ENCODE peak calls at places on chromosomes 4 and X, in four cellular contexts. P, O, V and I are unnamed samples.

GRCh38 chr4:73816814-73817213 is 19.7 kb upstream of the CXCL6 start:
- DNase-seq in P (no peak), O (no peak), V (no peak), I (no peak)

GRCh38 chrX:77276742-77277141 is 170.4 kb upstream of the FGF16 start:
- DNase-seq in P (no peak), O (no peak), V (no peak), I (no peak)

GRCh38 chr4:168593399-168593798 is 96.5 kb downstream of the PALLD start:
- DNase-seq in P (no peak), O (no peak), V (no peak), I (no peak)

GRCh38 chr4:131370846-131371245 is 1778.2 kb upstream of the PCDH10 start:
- DNase-seq in P (no peak), O (no peak), V (no peak), I (no peak)

GRCh38 chr4:74651198-74651597 is 143.1 kb downstream of the BTC start:
- DNase-seq in P (no peak), O (no peak), V (no peak), I (no peak)

GRCh38 chrX:47068214-47068613 is 10.0 kb upstream of the RGN start:
- DNase-seq in P (no peak), O (no peak), V (peak), I (no peak)

GRCh38 chr4:169612869-169613859 is 781 bp upstream of the NEK1 start:
- DNase-seq in P (peak), O (no peak), V (peak), I (peak)

GRCh38 chrX:134237363-134237702 is 351 bp downstream of the CCDC160 start:
- DNase-seq in P (no peak), O (no peak), V (no peak), I (no peak)

GRCh38 chr4:22787753-22788389 is 95.1 kb downstream of the GBA3 start:
- DNase-seq in P (no peak), O (no peak), V (no peak), I (no peak)

GRCh38 chr4:93788712-93789111 is 39.8 kb upstream of the ATOH1 start:
- DNase-seq in P (peak), O (no peak), V (peak), I (no peak)

GRCh38 chrX:113954297-113954696 is 629.6 kb upstream of the HTR2C start:
- DNase-seq in P (no peak), O (no peak), V (no peak), I (no peak)

GRCh38 chr4:143406523-143406922 is 69.8 kb downstream of the GAB1 start:
- DNase-seq in P (peak), O (no peak), V (peak), I (no peak)

DNA sequence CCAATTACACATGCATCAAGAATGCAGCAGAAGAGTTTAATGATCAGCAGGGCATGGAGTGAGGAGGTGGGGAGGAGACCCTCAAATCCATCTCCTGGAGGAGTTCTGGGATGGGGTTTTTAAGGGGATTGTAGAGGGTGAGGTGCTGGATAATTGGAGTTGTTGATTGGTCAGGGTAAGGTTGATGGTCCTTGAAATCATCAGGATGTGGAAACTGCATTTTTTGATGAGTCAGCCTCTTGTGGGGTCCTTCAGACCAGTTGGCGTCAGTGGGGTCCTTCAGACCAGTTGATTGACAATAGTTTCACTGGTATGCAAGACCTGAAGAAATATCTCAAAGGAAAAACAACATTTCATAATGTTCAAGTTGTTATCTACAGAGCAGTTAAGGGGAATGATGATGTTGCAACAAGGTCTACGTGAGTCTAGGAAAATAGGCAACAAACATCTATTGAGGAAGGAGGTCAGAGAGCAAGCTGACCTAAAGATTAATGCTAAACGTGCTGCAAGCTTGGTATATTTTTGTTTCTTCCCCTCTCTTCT is 88.3 kb downstream of the NRK start:
- DNase-seq in P (no peak), O (no peak), V (no peak), I (no peak)
- TF ChIP-seq SP1 in P (no peak), O (no peak), V (no peak), I (no peak)

GRCh38 chr4:186347743-186348142 is 81.8 kb downstream of the F11 start:
- DNase-seq in P (no peak), O (no peak), V (no peak), I (no peak)

GRCh38 chr4:186348433-186348832 is 82.4 kb downstream of the F11 start:
- DNase-seq in P (no peak), O (no peak), V (no peak), I (no peak)

GRCh38 chr4:186351672-186352194 is 85.7 kb downstream of the F11 start:
- DNase-seq in P (no peak), O (no peak), V (no peak), I (no peak)
- TF ChIP-seq YY1 in P (no peak), O (no peak), V (no peak), I (no peak)

GRCh38 chrX:17052210-17052609 is 105.8 kb downstream of the REPS2 start:
- DNase-seq in P (no peak), O (no peak), V (no peak), I (no peak)

GRCh38 chrX:17040711-17041110 is 94.3 kb downstream of the REPS2 start:
- DNase-seq in P (no peak), O (no peak), V (no peak), I (no peak)

GRCh38 chrX:17042046-17042445 is 95.6 kb downstream of the REPS2 start:
- DNase-seq in P (no peak), O (no peak), V (no peak), I (no peak)

GRCh38 chrX:17047224-17047623 is 100.8 kb downstream of the REPS2 start:
- DNase-seq in P (no peak), O (no peak), V (no peak), I (no peak)

DNA sequence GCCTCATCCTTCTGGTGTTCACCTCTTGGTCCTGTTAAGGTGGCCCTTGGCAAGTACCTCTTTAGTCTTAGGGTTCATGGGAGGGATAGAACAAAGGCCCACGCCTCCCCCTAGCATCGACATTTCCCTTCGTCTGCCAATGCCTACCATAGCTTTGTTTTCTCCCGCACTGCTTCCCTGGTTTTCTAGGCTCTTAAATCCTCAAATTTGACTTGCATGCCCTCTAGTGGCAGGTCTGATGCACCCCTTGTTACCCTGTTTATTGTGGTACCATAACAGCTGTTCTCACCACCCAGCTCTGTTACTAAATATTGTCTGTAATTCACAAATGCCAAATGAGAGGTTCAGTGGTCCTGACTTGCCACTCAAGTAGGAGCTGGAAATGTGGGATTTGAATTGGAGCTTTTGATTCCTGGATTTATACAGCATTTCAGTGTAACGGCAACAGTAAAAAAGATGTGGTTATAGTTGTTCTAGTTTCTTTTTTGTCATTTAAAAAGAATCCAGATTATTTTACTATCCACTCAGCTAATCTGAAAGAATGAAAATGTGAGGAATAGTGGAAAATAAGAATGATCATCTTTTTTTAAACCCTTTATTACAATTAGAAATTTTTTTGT is 100.1 kb downstream of the REPS2 start:
- DNase-seq in P (peak), O (peak), V (peak), I (peak)
- TF ChIP-seq RFX5 in P (no peak), O (no peak), V (no peak), I (no peak)

GRCh38 chr4:184384056-184384809 is 90.1 kb downstream of the IRF2 start:
- DNase-seq in P (no peak), O (peak), V (peak), I (no peak)
- TF ChIP-seq SP1 in P (no peak), O (no peak), V (no peak), I (no peak)

GRCh38 chr4:27881705-27882104 is 1021.1 kb downstream of the STIM2 start:
- DNase-seq in P (no peak), O (no peak), V (no peak), I (no peak)
- TF ChIP-seq YY1 in P (no peak), O (no peak), V (no peak), I (no peak)

GRCh38 chr4:164856396-164856795 is 20.6 kb upstream of the APELA start:
- DNase-seq in P (no peak), O (no peak), V (no peak), I (no peak)
- TF ChIP-seq RFX5 in P (no peak), O (no peak), V (no peak), I (no peak)

GRCh38 chr4:124334119-124334518 is 378.4 kb downstream of the ANKRD50 start:
- DNase-seq in P (peak), O (no peak), V (peak), I (no peak)
- TF ChIP-seq SP1 in P (no peak), O (no peak), V (no peak), I (no peak)

GRCh38 chrX:110733166-110733565 is 62.5 kb downstream of the CHRDL1 start:
- DNase-seq in P (no peak), O (no peak), V (no peak), I (no peak)
- TF ChIP-seq YY1 in P (no peak), O (no peak), V (no peak), I (no peak)

GRCh38 chrX:147953976-147954375 is 27.2 kb upstream of the FMR1NB start:
- DNase-seq in P (no peak), O (no peak), V (no peak), I (no peak)
- TF ChIP-seq RFX5 in P (no peak), O (no peak), V (no peak), I (no peak)